ENCODE peak calls at places on chromosomes 2 and 18, in six cellular contexts. One of them, this sample, is unnamed.

GRCh38 chr2:235082939-235083338 is 131.1 kb downstream of the SH3BP4 start:
- DNase-seq in transverse colon: no peak
- DNase-seq in GM12892: no peak
- DNase-seq in heart left ventricle: no peak
- DNase-seq in suprapubic skin: no peak
- DNase-seq in stomach: no peak
- DNase-seq in this sample: no peak

GRCh38 chr2:241814571-241815476 is 5.8 kb downstream of the NEU4 start:
- DNase-seq in transverse colon: no peak
- DNase-seq in GM12892: no peak
- DNase-seq in heart left ventricle: peak
- DNase-seq in suprapubic skin: peak
- DNase-seq in stomach: no peak
- DNase-seq in this sample: peak

GRCh38 chr2:73091164-73091563 is 19.7 kb upstream of the SFXN5 start:
- DNase-seq in transverse colon: no peak
- DNase-seq in GM12892: no peak
- DNase-seq in heart left ventricle: no peak
- DNase-seq in suprapubic skin: no peak
- DNase-seq in stomach: no peak
- DNase-seq in this sample: no peak

GRCh38 chr2:9481257-9481922 is 7.0 kb downstream of the IAH1 start:
- DNase-seq in transverse colon: no peak
- DNase-seq in GM12892: no peak
- DNase-seq in heart left ventricle: no peak
- DNase-seq in suprapubic skin: no peak
- DNase-seq in stomach: no peak
- DNase-seq in this sample: no peak

GRCh38 chr2:65228249-65228750 is 669 bp downstream of the ACTR2 start:
- DNase-seq in transverse colon: no peak
- DNase-seq in GM12892: no peak
- DNase-seq in heart left ventricle: no peak
- DNase-seq in suprapubic skin: no peak
- DNase-seq in stomach: no peak
- DNase-seq in this sample: no peak

GRCh38 chr2:136479696-136480095 is 285.6 kb upstream of the THSD7B start:
- DNase-seq in transverse colon: no peak
- DNase-seq in GM12892: no peak
- DNase-seq in heart left ventricle: no peak
- DNase-seq in suprapubic skin: no peak
- DNase-seq in stomach: no peak
- DNase-seq in this sample: no peak

GRCh38 chr2:188114014-188114413 is 177.7 kb upstream of the GULP1 start:
- DNase-seq in transverse colon: no peak
- DNase-seq in GM12892: no peak
- DNase-seq in heart left ventricle: no peak
- DNase-seq in suprapubic skin: no peak
- DNase-seq in stomach: no peak
- DNase-seq in this sample: no peak

GRCh38 chr2:181784556-181784955 is 104.2 kb upstream of the NEUROD1 start:
- DNase-seq in transverse colon: no peak
- DNase-seq in GM12892: no peak
- DNase-seq in heart left ventricle: no peak
- DNase-seq in suprapubic skin: no peak
- DNase-seq in stomach: no peak
- DNase-seq in this sample: no peak

GRCh38 chr2:82282111-82282882 is 1977.7 kb upstream of the LRRTM1 start:
- DNase-seq in transverse colon: no peak
- DNase-seq in GM12892: no peak
- DNase-seq in heart left ventricle: no peak
- DNase-seq in suprapubic skin: no peak
- DNase-seq in stomach: no peak
- DNase-seq in this sample: no peak

GRCh38 chr18:79912409-79912991 is 39.0 kb downstream of the SLC66A2 start:
- DNase-seq in transverse colon: peak
- DNase-seq in GM12892: no peak
- DNase-seq in heart left ventricle: no peak
- DNase-seq in suprapubic skin: peak
- DNase-seq in stomach: no peak
- DNase-seq in this sample: no peak

DNA sequence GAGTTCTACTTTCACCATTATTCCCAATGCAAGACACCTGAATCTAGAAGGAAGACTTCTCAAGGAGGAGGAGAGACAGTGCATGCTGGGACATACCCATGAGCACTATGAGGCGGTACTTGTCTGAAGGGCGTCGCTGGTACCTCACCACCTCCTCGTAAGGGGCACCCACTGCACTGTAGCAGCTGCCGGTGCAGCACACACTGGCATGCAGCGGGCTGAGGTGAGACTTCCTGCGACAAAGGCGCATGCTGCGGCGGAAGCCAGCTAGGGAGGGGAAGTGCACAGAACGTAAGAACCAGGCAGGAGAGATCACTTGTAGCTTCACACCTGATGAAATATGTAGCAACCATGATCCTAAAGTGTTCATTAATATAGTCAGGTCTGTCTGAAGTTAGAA is 12.8 kb upstream of the TMEM237 start:
- DNase-seq in transverse colon: no peak
- DNase-seq in GM12892: no peak
- DNase-seq in heart left ventricle: no peak
- DNase-seq in suprapubic skin: no peak
- DNase-seq in stomach: no peak
- DNase-seq in this sample: no peak
- TF ChIP-seq POLR2A in transverse colon: no peak
- TF ChIP-seq POLR2A in GM12892: no peak
- TF ChIP-seq POLR2A in heart left ventricle: no peak
- TF ChIP-seq POLR2A in suprapubic skin: no peak
- TF ChIP-seq POLR2A in stomach: no peak
- TF ChIP-seq POLR2A in this sample: no peak

DNA sequence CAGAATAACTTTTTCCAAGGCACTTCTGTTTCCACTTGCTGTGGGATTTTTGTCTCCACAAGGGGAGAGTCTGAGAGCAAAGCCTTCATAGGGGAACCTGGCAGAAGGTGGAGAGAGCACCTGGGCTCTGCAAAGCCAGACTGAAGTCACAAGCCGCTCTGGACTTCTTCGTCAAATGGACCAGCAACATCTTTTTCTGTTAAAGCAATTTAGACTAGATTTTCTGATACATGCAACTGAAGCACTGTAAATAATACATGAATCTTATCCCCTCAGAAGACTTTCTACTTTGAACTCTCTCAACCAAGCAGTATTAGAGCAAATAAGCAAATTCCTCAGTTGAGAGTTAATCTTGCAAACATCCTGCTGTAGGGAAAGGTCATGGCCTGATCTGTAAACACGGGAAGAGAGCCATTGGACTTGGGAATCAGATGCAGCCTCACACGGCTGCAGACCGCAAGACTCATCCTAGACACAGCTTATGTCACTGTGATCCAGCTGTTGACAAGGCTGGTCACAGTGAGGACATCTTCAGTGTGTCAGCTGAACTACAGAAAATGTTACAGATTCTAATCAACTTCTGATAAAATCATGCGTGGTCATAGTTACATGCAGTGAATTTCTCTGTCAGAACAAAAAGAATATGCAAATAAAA is 3.2 kb downstream of the SH3YL1 start:
- DNase-seq in transverse colon: no peak
- DNase-seq in GM12892: no peak
- DNase-seq in heart left ventricle: no peak
- DNase-seq in suprapubic skin: no peak
- DNase-seq in stomach: no peak
- DNase-seq in this sample: no peak
- TF ChIP-seq POLR2A in transverse colon: no peak
- TF ChIP-seq POLR2A in GM12892: no peak
- TF ChIP-seq POLR2A in heart left ventricle: no peak
- TF ChIP-seq POLR2A in suprapubic skin: no peak
- TF ChIP-seq POLR2A in stomach: no peak
- TF ChIP-seq POLR2A in this sample: no peak

DNA sequence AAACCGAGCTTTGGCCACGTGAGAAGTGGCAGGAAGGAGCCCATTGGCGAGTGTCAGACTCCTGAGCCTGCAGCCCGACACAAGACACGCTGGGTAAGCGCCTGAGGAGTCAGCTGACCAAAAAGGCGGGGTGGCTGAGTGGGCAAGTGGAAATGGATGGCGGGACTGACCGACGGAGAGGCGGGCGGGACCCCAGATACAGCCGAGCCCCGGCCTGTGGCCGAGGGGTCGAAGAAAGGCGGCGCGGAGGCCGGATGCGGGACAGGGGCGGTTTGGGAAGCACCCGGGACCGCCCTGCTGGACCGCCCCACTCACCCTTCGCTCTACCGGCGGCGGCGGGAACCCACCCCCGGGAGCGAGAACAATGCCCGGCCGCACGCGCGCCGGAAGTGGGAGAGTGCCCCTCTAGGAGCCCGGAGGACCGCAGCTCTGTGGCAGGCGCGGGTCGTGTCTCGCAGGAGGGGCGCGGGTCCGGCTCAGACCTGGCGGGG is 22.8 kb downstream of the ZSCAN30 start:
- DNase-seq in transverse colon: peak
- DNase-seq in GM12892: no peak
- DNase-seq in heart left ventricle: peak
- DNase-seq in suprapubic skin: peak
- DNase-seq in stomach: peak
- DNase-seq in this sample: peak
- TF ChIP-seq POLR2A in transverse colon: peak
- TF ChIP-seq POLR2A in GM12892: no peak
- TF ChIP-seq POLR2A in heart left ventricle: peak
- TF ChIP-seq POLR2A in suprapubic skin: no peak
- TF ChIP-seq POLR2A in stomach: no peak
- TF ChIP-seq POLR2A in this sample: no peak

GRCh38 chr2:219543596-219544358 is at the start of the genes CHPF and TMEM198:
- DNase-seq in transverse colon: peak
- DNase-seq in GM12892: peak
- DNase-seq in heart left ventricle: peak
- DNase-seq in suprapubic skin: peak
- DNase-seq in stomach: peak
- DNase-seq in this sample: peak
- TF ChIP-seq POLR2A in transverse colon: peak
- TF ChIP-seq POLR2A in GM12892: no peak
- TF ChIP-seq POLR2A in heart left ventricle: peak
- TF ChIP-seq POLR2A in suprapubic skin: no peak
- TF ChIP-seq POLR2A in stomach: no peak
- TF ChIP-seq POLR2A in this sample: no peak

GRCh38 chr2:204505946-204506345 is 39.3 kb upstream of the PARD3B start:
- DNase-seq in transverse colon: no peak
- DNase-seq in GM12892: no peak
- DNase-seq in heart left ventricle: no peak
- DNase-seq in suprapubic skin: no peak
- DNase-seq in stomach: no peak
- DNase-seq in this sample: no peak
- TF ChIP-seq POLR2A in transverse colon: no peak
- TF ChIP-seq POLR2A in GM12892: no peak
- TF ChIP-seq POLR2A in heart left ventricle: no peak
- TF ChIP-seq POLR2A in suprapubic skin: no peak
- TF ChIP-seq POLR2A in stomach: no peak
- TF ChIP-seq POLR2A in this sample: no peak

GRCh38 chr2:34115076-34115475 is 516.0 kb upstream of the FAM98A start:
- DNase-seq in transverse colon: no peak
- DNase-seq in GM12892: no peak
- DNase-seq in heart left ventricle: no peak
- DNase-seq in suprapubic skin: no peak
- DNase-seq in stomach: no peak
- DNase-seq in this sample: no peak

GRCh38 chr2:34107811-34108210 is 508.7 kb upstream of the FAM98A start:
- DNase-seq in transverse colon: no peak
- DNase-seq in GM12892: no peak
- DNase-seq in heart left ventricle: no peak
- DNase-seq in suprapubic skin: no peak
- DNase-seq in stomach: no peak
- DNase-seq in this sample: no peak

GRCh38 chr2:34110392-34110791 is 511.3 kb upstream of the FAM98A start:
- DNase-seq in transverse colon: no peak
- DNase-seq in GM12892: no peak
- DNase-seq in heart left ventricle: no peak
- DNase-seq in suprapubic skin: no peak
- DNase-seq in stomach: no peak
- DNase-seq in this sample: no peak

DNA sequence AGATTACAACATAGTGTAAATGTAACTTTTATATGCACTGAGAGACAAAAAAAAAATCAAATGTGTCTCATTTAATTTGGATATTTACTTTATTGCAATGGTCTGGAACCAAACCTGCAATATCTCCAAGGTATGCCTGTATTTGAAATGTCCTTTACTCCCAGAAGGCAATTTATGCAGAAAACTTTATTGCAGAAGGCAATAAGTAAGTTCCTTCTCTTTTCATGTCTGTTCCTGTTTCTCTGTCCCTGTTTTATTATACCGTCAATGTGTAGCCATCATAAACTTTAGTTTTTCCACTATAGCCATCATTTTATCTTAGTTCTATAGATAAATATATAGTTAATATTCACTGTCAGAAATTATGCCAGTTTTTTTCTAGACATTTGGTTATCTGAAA is 513.1 kb upstream of the FAM98A start:
- DNase-seq in transverse colon: no peak
- DNase-seq in GM12892: no peak
- DNase-seq in heart left ventricle: no peak
- DNase-seq in suprapubic skin: no peak
- DNase-seq in stomach: no peak
- DNase-seq in this sample: no peak
- TF ChIP-seq POLR2A in transverse colon: no peak
- TF ChIP-seq POLR2A in GM12892: no peak
- TF ChIP-seq POLR2A in heart left ventricle: no peak
- TF ChIP-seq POLR2A in suprapubic skin: no peak
- TF ChIP-seq POLR2A in stomach: no peak
- TF ChIP-seq POLR2A in this sample: no peak

GRCh38 chr2:44939074-44940052 is 2.1 kb upstream of the SIX3 start:
- DNase-seq in transverse colon: no peak
- DNase-seq in GM12892: no peak
- DNase-seq in heart left ventricle: no peak
- DNase-seq in suprapubic skin: no peak
- DNase-seq in stomach: no peak
- DNase-seq in this sample: no peak

GRCh38 chr2:44936715-44937687 is 4.5 kb upstream of the SIX3 start:
- DNase-seq in transverse colon: no peak
- DNase-seq in GM12892: no peak
- DNase-seq in heart left ventricle: no peak
- DNase-seq in suprapubic skin: no peak
- DNase-seq in stomach: no peak
- DNase-seq in this sample: no peak

GRCh38 chr2:44937688-44938240 is 3.7 kb upstream of the SIX3 start:
- DNase-seq in transverse colon: no peak
- DNase-seq in GM12892: no peak
- DNase-seq in heart left ventricle: no peak
- DNase-seq in suprapubic skin: no peak
- DNase-seq in stomach: no peak
- DNase-seq in this sample: no peak

GRCh38 chr2:44940053-44940494 is 1.4 kb upstream of the SIX3 start:
- DNase-seq in transverse colon: no peak
- DNase-seq in GM12892: no peak
- DNase-seq in heart left ventricle: no peak
- DNase-seq in suprapubic skin: no peak
- DNase-seq in stomach: no peak
- DNase-seq in this sample: no peak

GRCh38 chr2:44938287-44939073 is 3.0 kb upstream of the SIX3 start:
- DNase-seq in transverse colon: no peak
- DNase-seq in GM12892: no peak
- DNase-seq in heart left ventricle: no peak
- DNase-seq in suprapubic skin: no peak
- DNase-seq in stomach: no peak
- DNase-seq in this sample: no peak
- TF ChIP-seq POLR2A in transverse colon: no peak
- TF ChIP-seq POLR2A in GM12892: no peak
- TF ChIP-seq POLR2A in heart left ventricle: no peak
- TF ChIP-seq POLR2A in suprapubic skin: no peak
- TF ChIP-seq POLR2A in stomach: no peak
- TF ChIP-seq POLR2A in this sample: no peak

GRCh38 chr2:85540131-85540587 is 1.2 kb downstream of the MAT2A start:
- DNase-seq in transverse colon: no peak
- DNase-seq in GM12892: no peak
- DNase-seq in heart left ventricle: no peak
- DNase-seq in suprapubic skin: no peak
- DNase-seq in stomach: no peak
- DNase-seq in this sample: no peak
- TF ChIP-seq POLR2A in transverse colon: no peak
- TF ChIP-seq POLR2A in GM12892: no peak
- TF ChIP-seq POLR2A in heart left ventricle: no peak
- TF ChIP-seq POLR2A in suprapubic skin: no peak
- TF ChIP-seq POLR2A in stomach: no peak
- TF ChIP-seq POLR2A in this sample: no peak

This sample was measured in lower leg skin.